ENCODE peak calls at places on chromosomes 11 and 22, in eight cellular contexts. U, S, R, K, Y, M, J and X are unnamed samples.

GRCh38 chr22:44909241-44909640 is 100.6 kb downstream of the PHF21B start:
- DNase-seq in U (no peak), S (no peak), R (no peak), K (no peak), Y (no peak), M (no peak), J (no peak), X (no peak)

GRCh38 chr11:44096360-44097188 is 1.1 kb downstream of the EXT2 start:
- DNase-seq in U (peak), S (no peak), R (no peak), K (peak), Y (peak), M (no peak), J (no peak), X (no peak)

GRCh38 chr11:119277660-119278059 is 39.3 kb downstream of the MCAM start:
- DNase-seq in U (no peak), S (no peak), R (no peak), K (no peak), Y (no peak), M (no peak), J (no peak), X (no peak)

GRCh38 chr11:11786234-11786633 is 55.5 kb upstream of the USP47 start:
- DNase-seq in U (no peak), S (no peak), R (no peak), K (no peak), Y (peak), M (no peak), J (no peak), X (no peak)

GRCh38 chr11:59141673-59142460 is 789 bp upstream of the FAM111A start:
- DNase-seq in U (peak), S (no peak), R (peak), K (no peak), Y (peak), M (no peak), J (no peak), X (no peak)

GRCh38 chr22:25367756-25368155 is 148.3 kb downstream of the CRYBB2 start:
- DNase-seq in U (no peak), S (no peak), R (no peak), K (no peak), Y (no peak), M (no peak), J (no peak), X (no peak)

GRCh38 chr11:67648140-67648795 is 2.3 kb downstream of the ACY3 start:
- DNase-seq in U (no peak), S (no peak), R (no peak), K (peak), Y (no peak), M (peak), J (no peak), X (no peak)

GRCh38 chr11:838441-839279 is 3.7 kb downstream of the POLR2L start:
- DNase-seq in U (no peak), S (no peak), R (peak), K (no peak), Y (peak), M (no peak), J (no peak), X (no peak)